ENCODE peak calls at places on chromosomes 13 and 19, in six cellular contexts. T is GM12892, P is right lobe of liver, F is suprapubic skin, V is A549, G is IMR-90. M is an unnamed sample.

GRCh38 chr19:17394891-17395415 is 957 bp upstream of the CCDC194 start:
- DNase-seq in T (no peak), P (peak; percentile 58), F (no peak), V (peak; percentile 66), G (peak; percentile 53), M (peak; percentile 86)

GRCh38 chr19:42010245-42011126 is 16.5 kb upstream of the ATP1A3 start:
- DNase-seq in T (no peak), P (no peak), F (no peak), V (no peak), G (peak; percentile 60), M (no peak)

GRCh38 chr13:51995677-51996551 is 15.3 kb downstream of the ATP7B start:
- DNase-seq in T (no peak), P (peak; percentile 72), F (no peak), V (no peak), G (no peak), M (no peak)

GRCh38 chr19:45913874-45914830 is at the start of gene NANOS2:
- DNase-seq in T (no peak), P (no peak), F (no peak), V (peak; percentile 64), G (no peak), M (no peak)

GRCh38 chr19:33677745-33678426 is 56.1 kb downstream of the CHST8 start:
- DNase-seq in T (no peak), P (no peak), F (peak; percentile 38), V (no peak), G (no peak), M (peak; percentile 27)

GRCh38 chr19:52592301-52592700 is 22.2 kb downstream of the ZNF701 start:
- DNase-seq in T (no peak), P (no peak), F (no peak), V (no peak), G (no peak), M (no peak)

GRCh38 chr13:106155411-106155810 is 380.1 kb downstream of the EFNB2 start:
- DNase-seq in T (no peak), P (no peak), F (no peak), V (peak; percentile 6), G (peak; percentile 79), M (no peak)

GRCh38 chr19:50638576-50638975 is 1.1 kb downstream of the SYT3 start:
- DNase-seq in T (no peak), P (no peak), F (no peak), V (no peak), G (no peak), M (no peak)

GRCh38 chr13:100209857-100210580 is 121.1 kb downstream of the PCCA start:
- DNase-seq in T (no peak), P (no peak), F (no peak), V (no peak), G (peak; percentile 82), M (no peak)

GRCh38 chr13:112894673-112895481 is 74.1 kb upstream of the MCF2L start:
- DNase-seq in T (no peak), P (peak; percentile 48), F (no peak), V (no peak), G (no peak), M (peak; percentile 82)

GRCh38 chr13:28031929-28032328 is 43.4 kb upstream of the URAD start:
- DNase-seq in T (no peak), P (no peak), F (no peak), V (no peak), G (no peak), M (no peak)

GRCh38 chr19:20078696-20079095 is 896 bp downstream of the ZNF90 start:
- DNase-seq in T (no peak), P (no peak), F (peak; percentile 64), V (no peak), G (peak; percentile 18), M (peak; percentile 74)

GRCh38 chr13:81639984-81640582 is 1299.2 kb upstream of the SPRY2 start:
- DNase-seq in T (no peak), P (no peak), F (no peak), V (peak; percentile 1), G (no peak), M (no peak)

GRCh38 chr19:18160792-18161690 is 8.1 kb downstream of the PIK3R2 start:
- DNase-seq in T (peak; percentile 97), P (peak; percentile 81), F (no peak), V (peak; percentile 57), G (peak; percentile 28), M (peak; percentile 96)

GRCh38 chr19:21604941-21605548 is 99.6 kb downstream of the ZNF429 start:
- DNase-seq in T (no peak), P (peak; percentile 33), F (no peak), V (no peak), G (no peak), M (no peak)

GRCh38 chr13:26017932-26018690 is 33.7 kb downstream of the SHISA2 start:
- DNase-seq in T (no peak), P (no peak), F (no peak), V (no peak), G (no peak), M (no peak)

GRCh38 chr13:93736111-93736510 is 509.5 kb downstream of the GPC6 start:
- DNase-seq in T (no peak), P (no peak), F (no peak), V (no peak), G (peak; percentile 82), M (no peak)

GRCh38 chr13:32142956-32143375 is 111.4 kb downstream of the FRY start:
- DNase-seq in T (no peak), P (no peak), F (no peak), V (peak; percentile 10), G (peak; percentile 52), M (no peak)

GRCh38 chr19:51546650-51547396 is 15.4 kb upstream of the SIGLEC6 start:
- DNase-seq in T (no peak), P (no peak), F (no peak), V (no peak), G (peak; percentile 9), M (no peak)

GRCh38 chr19:51250786-51251452 is at the start of gene SIGLECL1:
- DNase-seq in T (no peak), P (no peak), F (no peak), V (no peak), G (no peak), M (no peak)

GRCh38 chr13:22012676-22013075 is 341.8 kb downstream of the FGF9 start:
- DNase-seq in T (no peak), P (no peak), F (no peak), V (no peak), G (no peak), M (no peak)

GRCh38 chr13:110421061-110421460 is 114.0 kb downstream of the COL4A2 start:
- DNase-seq in T (no peak), P (no peak), F (no peak), V (no peak), G (no peak), M (no peak)

GRCh38 chr13:79393564-79394249 is 12.3 kb downstream of the RBM26 start:
- DNase-seq in T (no peak), P (no peak), F (no peak), V (no peak), G (no peak), M (peak; percentile 84)

GRCh38 chr19:19399733-19400438 is 5.6 kb upstream of the GATAD2A start:
- DNase-seq in T (no peak), P (no peak), F (no peak), V (no peak), G (peak; percentile 38), M (peak; percentile 15)

GRCh38 chr13:30159446-30159839 is 147.9 kb downstream of the KATNAL1 start:
- DNase-seq in T (no peak), P (no peak), F (no peak), V (no peak), G (peak; percentile 94), M (no peak)

GRCh38 chr13:67096418-67096817 is 133.7 kb downstream of the PCDH9 start:
- DNase-seq in T (no peak), P (no peak), F (no peak), V (no peak), G (no peak), M (no peak)

GRCh38 chr19:3270908-3271307 is 46.4 kb downstream of the CELF5 start:
- DNase-seq in T (no peak), P (no peak), F (no peak), V (peak; percentile 73), G (peak; percentile 45), M (no peak)

DNA sequence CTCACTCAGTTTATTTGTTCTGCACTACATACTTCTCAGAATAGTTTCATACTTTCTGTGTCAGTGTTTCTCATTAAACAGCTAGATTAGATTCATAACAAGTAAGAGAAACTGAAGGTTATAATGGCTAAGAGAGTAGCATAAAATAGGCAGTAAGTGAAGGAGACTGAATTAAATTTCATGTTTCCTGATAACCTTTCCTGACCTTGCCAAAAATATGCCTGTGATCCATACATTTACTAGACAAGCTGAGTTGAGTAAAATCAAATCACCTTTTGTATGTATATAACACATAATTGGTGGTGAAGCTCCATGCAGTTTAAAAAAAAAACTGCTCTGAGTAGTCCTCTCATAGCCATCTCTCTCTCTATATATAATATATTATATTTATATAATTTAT is 545.3 kb upstream of the PCDH20 start:
- DNase-seq in T (no peak), P (no peak), F (no peak), V (no peak), G (no peak), M (no peak)
- TF ChIP-seq POLR2A in T (no peak), P (no peak), F (no peak), V (no peak), G (no peak), M (no peak)

DNA sequence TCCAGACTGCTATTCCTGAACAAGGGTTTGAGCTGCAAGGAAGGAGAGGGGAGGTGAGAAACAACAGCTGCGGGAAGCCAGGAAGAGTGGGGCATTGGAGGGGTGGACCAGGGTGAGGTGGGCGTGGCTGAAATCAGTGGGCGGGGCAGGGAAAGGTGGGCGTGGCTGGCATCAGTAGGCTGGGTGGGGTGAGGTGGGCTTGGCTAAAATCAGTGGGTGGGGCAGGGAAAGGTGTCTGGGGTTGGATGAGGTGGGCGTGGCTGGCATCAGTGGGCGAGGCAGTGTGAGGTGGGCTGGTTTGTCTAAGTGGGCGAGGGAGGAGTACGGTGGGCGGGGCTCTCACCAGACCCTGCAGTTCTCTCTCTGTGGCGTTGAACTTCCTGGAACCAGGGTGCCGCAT is 87.6 kb downstream of the MUC16 start:
- DNase-seq in T (no peak), P (no peak), F (no peak), V (no peak), G (no peak), M (no peak)
- TF ChIP-seq POLR2A in T (no peak), P (no peak), F (no peak), V (no peak), G (no peak), M (no peak)

GRCh38 chr19:48461982-48462655 is 6.7 kb downstream of the KCNJ14 start:
- DNase-seq in T (no peak), P (peak; percentile 16), F (no peak), V (peak; percentile 72), G (no peak), M (no peak)
- TF ChIP-seq POLR2A in T (no peak), P (no peak), F (no peak), V (no peak), G (no peak), M (no peak)

DNA sequence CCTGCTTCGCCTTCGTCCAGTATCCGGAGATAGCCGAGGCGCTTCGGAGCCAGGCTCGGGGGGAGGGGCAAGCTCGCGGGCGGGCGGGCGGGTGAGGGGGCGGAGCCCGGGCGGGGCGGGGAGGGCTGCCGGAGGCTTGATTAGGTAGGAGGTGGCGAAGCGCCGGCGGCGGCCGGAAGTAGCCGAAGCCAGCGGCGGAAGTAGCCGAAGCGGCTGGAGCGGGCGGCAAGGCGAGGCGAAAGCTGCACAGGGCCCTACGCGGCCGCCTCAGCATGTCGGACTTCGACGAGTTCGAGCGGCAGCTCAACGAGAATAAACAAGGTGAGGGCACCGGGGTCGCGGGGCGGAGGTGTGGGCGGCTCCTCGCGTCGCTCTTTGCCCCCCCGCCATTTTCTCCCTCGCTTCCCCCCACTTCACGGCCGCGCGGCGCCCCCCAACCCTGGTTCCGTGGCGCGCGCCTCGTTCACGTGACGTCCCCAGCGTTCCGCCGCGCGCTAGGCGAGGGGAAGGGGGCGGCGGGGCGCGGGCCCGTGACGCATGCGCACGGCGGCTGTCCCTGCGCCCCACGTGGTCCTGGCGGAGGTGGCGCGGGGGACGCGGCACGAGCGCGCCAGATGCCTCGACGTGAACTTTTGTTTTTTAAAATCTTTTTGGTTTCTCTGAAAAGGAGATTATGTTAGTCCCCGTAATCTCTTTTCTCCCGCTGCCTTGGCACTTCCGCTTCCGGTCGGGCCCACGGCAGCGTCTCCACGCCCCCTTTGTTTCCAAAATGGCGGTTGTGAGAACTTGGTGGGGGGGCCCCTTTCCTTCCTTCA is at the start of gene U2AF2:
- DNase-seq in T (peak; percentile 80), P (peak; percentile 98), F (peak; percentile 97), V (peak; percentile 96), G (peak; percentile 89), M (peak; percentile 99)
- TF ChIP-seq POLR2A in T (peak; percentile 79), P (peak; percentile 71), F (peak; percentile 64), V (peak; percentile 84), G (peak; percentile 83), M (no peak)